ENCODE peak calls at places on chromosome 16, in seven cellular contexts. K is OCI-LY7, V is HCT116, A is GM23248, L is GM23338, O is PC-3, H is SK-N-SH. I is an unnamed sample.
A peak's percentile ranks its signal among the peaks of the same experiment; 100 is the strongest.

GRCh38 chr16:54931041-54931756 is 534 bp downstream of the IRX5 start:
- DNase-seq in K (no peak), V (no peak), A (peak; percentile 84), L (peak; percentile 60), O (no peak), H (peak; percentile 75), I (peak; percentile 79)

GRCh38 chr16:745739-746138 is 4.9 kb upstream of the CIAO3 start:
- DNase-seq in K (peak; percentile 57), V (no peak), A (no peak), L (peak; percentile 91), O (no peak), H (peak; percentile 81), I (peak; percentile 86)

GRCh38 chr16:69839240-69839688 is 77.1 kb downstream of the WWP2 start:
- DNase-seq in K (no peak), V (no peak), A (no peak), L (no peak), O (no peak), H (no peak), I (no peak)

GRCh38 chr16:23826528-23827244 is 9.1 kb upstream of the PRKCB start:
- DNase-seq in K (peak; percentile 71), V (no peak), A (no peak), L (no peak), O (no peak), H (no peak), I (no peak)

GRCh38 chr16:81703177-81704155 is 75.6 kb upstream of the PLCG2 start:
- DNase-seq in K (no peak), V (peak; percentile 26), A (peak; percentile 97), L (peak; percentile 28), O (peak; percentile 55), H (no peak), I (no peak)

GRCh38 chr16:85898521-85899442 is at the start of gene IRF8:
- DNase-seq in K (peak; percentile 92), V (no peak), A (peak; percentile 25), L (peak; percentile 80), O (no peak), H (peak; percentile 42), I (peak; percentile 90)

GRCh38 chr16:3431779-3432219 is 11.5 kb downstream of the ZNF597 start:
- DNase-seq in K (no peak), V (no peak), A (peak; percentile 54), L (no peak), O (no peak), H (peak; percentile 51), I (no peak)

GRCh38 chr16:24834459-24835335 is 11.1 kb upstream of the SLC5A11 start:
- DNase-seq in K (peak; percentile 38), V (peak; percentile 18), A (peak; percentile 58), L (peak; percentile 73), O (peak; percentile 63), H (peak; percentile 39), I (peak; percentile 60)

GRCh38 chr16:55502801-55503366 is 6.0 kb upstream of the LPCAT2 start:
- DNase-seq in K (no peak), V (peak; percentile 40), A (peak; percentile 40), L (peak; percentile 49), O (peak; percentile 57), H (peak; percentile 78), I (peak; percentile 25)

GRCh38 chr16:84281077-84281476 is 13.6 kb upstream of the WFDC1 start:
- DNase-seq in K (peak; percentile 56), V (peak; percentile 78), A (no peak), L (peak; percentile 72), O (peak; percentile 8), H (peak; percentile 50), I (peak; percentile 36)

DNA sequence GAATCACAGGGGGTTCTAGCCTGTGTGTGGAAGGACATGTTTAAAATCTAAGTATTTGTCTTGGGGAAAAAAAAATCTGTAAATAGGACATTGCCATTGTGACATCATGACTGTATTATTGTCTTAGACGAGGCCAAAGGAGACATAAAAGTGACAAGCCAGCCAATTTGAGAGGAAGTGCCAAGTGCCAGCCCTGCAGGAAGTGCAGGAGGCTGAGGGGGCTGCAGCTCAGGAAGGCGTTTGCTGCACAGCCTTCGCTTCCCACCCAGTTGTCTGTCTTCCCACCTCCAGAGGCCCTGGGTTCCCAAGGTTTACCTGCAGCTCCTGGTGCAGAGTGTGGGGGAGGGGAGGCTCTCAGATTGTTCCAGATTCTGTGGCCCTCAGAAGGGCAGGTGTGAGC is 1.3 kb downstream of the ADCY7 start:
- DNase-seq in K (peak; percentile 53), V (no peak), A (no peak), L (no peak), O (no peak), H (no peak), I (no peak)
- H3K4me2 ChIP-seq in K (peak overlapping the region; percentile 96), V (peak overlapping the region; percentile 96), A (peak overlapping the region; percentile 85), L (no peak overlapping the region), O (no peak overlapping the region), H (peak overlapping the region; percentile 85), I (no peak overlapping the region)

GRCh38 chr16:6570520-6570919 is 762.1 kb upstream of the RBFOX1 start:
- DNase-seq in K (no peak), V (no peak), A (no peak), L (no peak), O (no peak), H (no peak), I (no peak)

GRCh38 chr16:6574146-6574545 is 758.5 kb upstream of the RBFOX1 start:
- DNase-seq in K (no peak), V (no peak), A (no peak), L (no peak), O (no peak), H (no peak), I (no peak)

GRCh38 chr16:6576646-6577045 is 756.0 kb upstream of the RBFOX1 start:
- DNase-seq in K (no peak), V (no peak), A (no peak), L (no peak), O (no peak), H (peak; percentile 5), I (no peak)

GRCh38 chr16:6571044-6571443 is 761.6 kb upstream of the RBFOX1 start:
- DNase-seq in K (no peak), V (no peak), A (no peak), L (peak; percentile 22), O (no peak), H (no peak), I (peak; percentile 39)

GRCh38 chr16:6573577-6573976 is 759.1 kb upstream of the RBFOX1 start:
- DNase-seq in K (no peak), V (no peak), A (no peak), L (peak; percentile 68), O (no peak), H (peak; percentile 80), I (peak; percentile 79)
- TF ChIP-seq EZH2phosphoT487 in K (no peak), V (no peak), A (no peak), L (no peak), O (no peak), H (no peak), I (no peak)

GRCh38 chr16:88888778-88889387 is 22.4 kb upstream of the PABPN1L start:
- DNase-seq in K (no peak), V (no peak), A (peak; percentile 19), L (no peak), O (no peak), H (no peak), I (no peak)
- H3K4me2 ChIP-seq in K (no peak overlapping the region), V (peak overlapping the region; percentile 11), A (no peak overlapping the region), L (no peak overlapping the region), O (no peak overlapping the region), H (no peak overlapping the region), I (no peak overlapping the region)

GRCh38 chr16:75104836-75105235 is 11.7 kb downstream of the LDHD start:
- DNase-seq in K (no peak), V (no peak), A (no peak), L (no peak), O (no peak), H (peak; percentile 16), I (no peak)

GRCh38 chr16:75103994-75104393 is 12.6 kb downstream of the LDHD start:
- DNase-seq in K (no peak), V (no peak), A (no peak), L (no peak), O (no peak), H (no peak), I (no peak)

GRCh38 chr16:75107505-75107904 is 9.1 kb downstream of the LDHD start:
- DNase-seq in K (no peak), V (no peak), A (no peak), L (no peak), O (no peak), H (no peak), I (no peak)

GRCh38 chr16:75106351-75107274 is 10.0 kb downstream of the LDHD start:
- DNase-seq in K (no peak), V (no peak), A (peak; percentile 24), L (no peak), O (no peak), H (no peak), I (no peak)

GRCh38 chr16:75105306-75106061 is 11.1 kb downstream of the LDHD start:
- DNase-seq in K (peak; percentile 50), V (no peak), A (peak; percentile 20), L (no peak), O (no peak), H (peak; percentile 84), I (no peak)
- TF ChIP-seq EZH2phosphoT487 in K (no peak), V (no peak), A (no peak), L (no peak), O (no peak), H (no peak), I (no peak)

GRCh38 chr16:12081048-12081404 is 104.5 kb downstream of the SNX29 start:
- DNase-seq in K (no peak), V (no peak), A (no peak), L (no peak), O (no peak), H (no peak), I (no peak)

GRCh38 chr16:12082207-12082606 is 105.7 kb downstream of the SNX29 start:
- DNase-seq in K (no peak), V (no peak), A (no peak), L (no peak), O (no peak), H (no peak), I (no peak)

GRCh38 chr16:12083625-12084024 is 107.1 kb downstream of the SNX29 start:
- DNase-seq in K (no peak), V (no peak), A (no peak), L (no peak), O (no peak), H (no peak), I (no peak)

GRCh38 chr16:12079411-12079965 is 103.0 kb downstream of the SNX29 start:
- DNase-seq in K (peak; percentile 21), V (no peak), A (no peak), L (no peak), O (no peak), H (no peak), I (no peak)

DNA sequence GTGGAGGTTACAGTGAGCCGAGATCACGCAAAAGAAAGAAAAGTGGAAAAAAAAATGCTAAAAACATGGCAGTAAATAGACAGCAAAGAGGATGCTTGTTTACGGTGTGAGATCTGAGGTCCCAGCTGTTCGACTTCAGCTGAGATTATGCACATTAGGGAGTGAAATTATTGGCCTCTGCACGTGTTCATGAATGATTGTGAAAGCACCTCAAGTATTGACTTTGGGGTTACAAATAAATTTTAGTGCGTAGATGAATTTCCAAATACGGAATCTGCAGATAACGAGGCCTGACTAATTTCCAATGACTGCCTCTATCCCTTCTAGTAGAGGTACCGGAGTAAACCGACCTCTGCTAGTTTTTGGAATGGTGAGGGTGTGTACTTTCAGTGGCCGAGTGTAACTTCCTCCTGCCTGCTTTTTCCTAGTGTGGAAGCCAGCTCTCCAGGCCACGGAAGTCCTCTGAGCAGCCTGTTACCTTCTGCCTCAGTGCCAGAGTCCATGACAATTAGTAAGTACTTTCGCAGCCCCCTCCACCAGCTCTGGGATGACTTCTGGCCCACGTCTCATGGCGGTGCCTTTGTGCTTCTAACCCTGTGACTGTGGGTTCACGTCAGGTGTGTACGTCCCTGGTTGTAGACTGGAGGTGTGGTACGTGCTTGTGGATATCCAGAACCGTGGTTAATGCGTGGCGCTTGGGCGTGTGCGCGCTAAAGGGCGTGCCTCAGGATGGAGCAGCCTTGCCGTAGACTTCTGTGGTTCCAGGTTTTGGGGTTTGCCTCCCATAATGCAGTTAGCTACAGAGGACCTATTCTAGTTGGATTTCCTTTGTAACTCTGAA is 102.1 kb downstream of the SNX29 start:
- DNase-seq in K (no peak), V (no peak), A (no peak), L (no peak), O (no peak), H (no peak), I (no peak)
- H3K4me2 ChIP-seq in K (no peak overlapping the region), V (no peak overlapping the region), A (no peak overlapping the region), L (no peak overlapping the region), O (no peak overlapping the region), H (no peak overlapping the region), I (no peak overlapping the region)

I was measured in neural progenitor cell.